ENCODE peak calls at places on chromosomes 11 and 22, in eight cellular contexts. O is HFF-Myc; J is adrenal gland; V is CD8-positive, alpha-beta T cell; N is PC-3; W is WERI-Rb-1; E is neural progenitor cell; I is IMR-90. P is an unnamed sample.

GRCh38 chr11:57458410-57459111 is 1.8 kb upstream of the RTN4RL2 start:
- DNase-seq in O (no peak), J (no peak), V (no peak), N (peak; percentile 60), W (peak; percentile 45), E (peak; percentile 70), I (peak; percentile 11), P (peak; percentile 86)

GRCh38 chr11:1877211-1878133 is 14.2 kb downstream of the PRR33 start:
- DNase-seq in O (no peak), J (peak; percentile 91), V (no peak), N (peak; percentile 8), W (no peak), E (no peak), I (no peak), P (no peak)

GRCh38 chr11:129814244-129814992 is 1.2 kb upstream of the TMEM45B start:
- DNase-seq in O (no peak), J (no peak), V (peak; percentile 60), N (no peak), W (no peak), E (peak; percentile 6), I (no peak), P (peak; percentile 55)

GRCh38 chr11:28860898-28861297 is 752.7 kb downstream of the METTL15 start:
- DNase-seq in O (peak; percentile 27), J (no peak), V (no peak), N (peak; percentile 70), W (no peak), E (no peak), I (peak; percentile 74), P (no peak)

GRCh38 chr11:126992804-126993111 is 7.8 kb downstream of the KIRREL3 start:
- DNase-seq in O (no peak), J (no peak), V (no peak), N (peak; percentile 17), W (no peak), E (no peak), I (peak; percentile 95), P (no peak)

GRCh38 chr11:114562166-114562916 is 2.7 kb upstream of the NXPE1 start:
- DNase-seq in O (no peak), J (no peak), V (no peak), N (peak; percentile 73), W (no peak), E (no peak), I (peak; percentile 59), P (no peak)

GRCh38 chr11:2752923-2753322 is 53.1 kb upstream of the KCNQ1OT1 start:
- DNase-seq in O (no peak), J (no peak), V (no peak), N (no peak), W (peak; percentile 3), E (no peak), I (peak; percentile 19), P (no peak)

GRCh38 chr11:74905326-74905725 is 43.6 kb downstream of the XRRA1 start:
- DNase-seq in O (no peak), J (no peak), V (no peak), N (no peak), W (no peak), E (no peak), I (no peak), P (no peak)

GRCh38 chr11:125517116-125517804 is 21.2 kb upstream of the FEZ1 start:
- DNase-seq in O (no peak), J (peak; percentile 62), V (no peak), N (no peak), W (no peak), E (peak; percentile 97), I (peak; percentile 86), P (peak; percentile 96)

GRCh38 chr11:95147364-95147905 is 57.8 kb downstream of the ENDOD1 start:
- DNase-seq in O (peak; percentile 88), J (peak; percentile 85), V (no peak), N (peak; percentile 94), W (no peak), E (no peak), I (peak; percentile 93), P (no peak)

GRCh38 chr22:22955866-22956535 is 68.4 kb downstream of the IGLL5 start:
- DNase-seq in O (peak; percentile 26), J (peak; percentile 85), V (peak; percentile 43), N (peak; percentile 68), W (peak; percentile 68), E (peak; percentile 85), I (peak; percentile 61), P (peak; percentile 86)

GRCh38 chr11:87013852-87014251 is 23.9 kb upstream of the TMEM135 start:
- DNase-seq in O (no peak), J (no peak), V (no peak), N (no peak), W (no peak), E (no peak), I (no peak), P (no peak)

GRCh38 chr11:3164540-3165151 is 464 bp downstream of the OSBPL5 start:
- DNase-seq in O (no peak), J (no peak), V (no peak), N (no peak), W (no peak), E (peak; percentile 74), I (no peak), P (peak; percentile 71)

GRCh38 chr22:19368876-19369275 is 62.7 kb downstream of the HIRA start:
- DNase-seq in O (no peak), J (peak; percentile 25), V (no peak), N (no peak), W (no peak), E (no peak), I (no peak), P (no peak)

GRCh38 chr22:27019827-27020226 is 362.4 kb downstream of the MIAT start:
- DNase-seq in O (no peak), J (no peak), V (no peak), N (no peak), W (no peak), E (no peak), I (no peak), P (peak; percentile 53)

GRCh38 chr22:37803195-37803635 is 4.5 kb upstream of the GCAT start:
- DNase-seq in O (no peak), J (no peak), V (no peak), N (no peak), W (peak; percentile 60), E (peak; percentile 72), I (no peak), P (peak; percentile 78)

GRCh38 chr11:59572091-59572490 is 43.5 kb downstream of the OSBP start:
- DNase-seq in O (no peak), J (no peak), V (no peak), N (no peak), W (no peak), E (no peak), I (no peak), P (no peak)

GRCh38 chr11:17827006-17827405 is 92.4 kb downstream of the KCNC1 start:
- DNase-seq in O (no peak), J (no peak), V (no peak), N (peak; percentile 41), W (peak; percentile 17), E (peak; percentile 62), I (no peak), P (peak; percentile 54)
- TF ChIP-seq CTCF in O (peak; percentile 22), J (no peak), V (no peak), N (peak; percentile 57), W (peak; percentile 46), E (peak; percentile 68), I (peak; percentile 24), P (peak; percentile 69)

GRCh38 chr11:31809857-31810778 is 1.0 kb downstream of the PAX6 start:
- DNase-seq in O (no peak), J (no peak), V (no peak), N (peak; percentile 43), W (no peak), E (peak; percentile 70), I (peak; percentile 28), P (peak; percentile 85)

GRCh38 chr11:31808268-31808667 is 2.9 kb downstream of the PAX6 start:
- DNase-seq in O (no peak), J (no peak), V (no peak), N (no peak), W (no peak), E (no peak), I (no peak), P (no peak)

GRCh38 chr11:31809543-31809856 is 1.6 kb downstream of the PAX6 start:
- DNase-seq in O (no peak), J (no peak), V (no peak), N (peak; percentile 10), W (no peak), E (no peak), I (no peak), P (no peak)

GRCh38 chr11:31807791-31808074 is 3.4 kb downstream of the PAX6 start:
- DNase-seq in O (no peak), J (no peak), V (no peak), N (no peak), W (no peak), E (peak; percentile 16), I (no peak), P (no peak)

DNA sequence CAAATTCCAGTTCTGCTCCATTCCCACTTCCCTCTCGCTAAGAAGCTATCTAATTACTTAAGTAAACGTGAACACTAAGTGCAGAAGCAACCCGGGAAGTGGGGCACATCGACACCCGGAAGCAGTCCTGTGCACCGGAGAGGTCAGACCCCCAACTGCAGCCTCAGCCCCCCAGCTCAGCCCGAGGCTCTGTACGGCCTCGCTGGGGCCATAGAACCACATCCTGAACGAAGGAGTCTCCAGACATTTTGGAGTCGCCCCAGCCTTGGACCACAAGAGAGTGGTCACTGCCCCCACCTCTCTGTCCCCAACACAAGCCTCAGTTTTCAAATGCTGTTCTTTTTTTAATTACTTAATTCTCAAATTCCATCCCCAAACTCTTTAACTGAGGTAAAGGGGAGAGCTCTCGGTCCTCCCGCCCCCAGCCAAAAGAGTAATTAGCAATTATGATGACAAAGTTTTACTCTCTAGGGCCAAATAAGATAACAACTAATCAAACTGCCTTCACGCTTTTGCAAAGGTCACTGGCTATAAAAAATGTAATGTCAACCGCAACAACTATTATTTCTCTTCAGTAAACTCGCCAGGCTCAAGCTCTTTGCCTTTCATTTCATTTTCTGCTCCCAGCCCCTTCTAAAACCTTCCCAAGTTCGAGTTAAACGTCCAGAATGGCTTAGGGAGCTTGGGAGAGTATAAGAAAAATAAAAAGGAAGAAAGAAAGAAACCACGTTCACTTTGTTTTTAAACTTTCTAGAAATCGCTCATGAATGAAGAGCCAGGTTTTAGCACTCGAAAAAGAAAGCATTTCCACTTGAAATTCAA is 2.2 kb downstream of the PAX6 start:
- DNase-seq in O (no peak), J (no peak), V (no peak), N (peak; percentile 31), W (no peak), E (peak; percentile 22), I (no peak), P (peak; percentile 51)
- H3K4me3 ChIP-seq in O (no peak overlapping the region), J (no peak overlapping the region), V (no peak overlapping the region), N (peak overlapping the region; percentile 93), W (no peak overlapping the region), E (peak overlapping the region; percentile 91), I (no peak overlapping the region), P (peak overlapping the region; percentile 85)

DNA sequence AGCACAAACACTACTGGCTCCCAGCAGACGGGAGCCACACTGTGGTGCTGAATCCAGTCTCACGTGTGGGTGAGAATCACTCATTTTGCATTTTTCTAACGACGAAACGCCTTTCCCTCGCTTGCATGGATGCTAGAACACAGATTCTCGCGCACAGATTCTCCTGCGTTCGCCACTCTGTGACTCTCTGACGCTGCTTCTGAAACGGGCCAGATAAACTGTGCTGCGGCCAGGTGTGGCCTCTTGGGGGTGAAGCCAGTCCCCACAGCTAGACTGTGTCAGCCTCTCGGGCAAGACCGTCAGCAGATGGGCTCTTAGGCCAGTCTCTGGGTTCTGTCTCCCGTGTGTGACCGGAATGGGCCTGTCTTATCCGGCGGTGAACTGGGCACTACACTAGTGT is 44.6 kb downstream of the TRMU start:
- DNase-seq in O (no peak), J (no peak), V (no peak), N (no peak), W (no peak), E (no peak), I (no peak), P (no peak)
- TF ChIP-seq CTCF in O (no peak), J (no peak), V (no peak), N (no peak), W (no peak), E (no peak), I (no peak), P (no peak)

GRCh38 chr11:115660072-115660805 is 156.0 kb upstream of the CADM1 start:
- DNase-seq in O (no peak), J (no peak), V (no peak), N (no peak), W (peak; percentile 38), E (peak; percentile 62), I (no peak), P (peak; percentile 64)
- H3K4me3 ChIP-seq in O (no peak overlapping the region), J (no peak overlapping the region), V (no peak overlapping the region), N (no peak overlapping the region), W (peak overlapping the region; percentile 36), E (peak overlapping the region; percentile 56), I (no peak overlapping the region), P (peak overlapping the region; percentile 81)